ENCODE peak calls at places on chromosomes 1 and 21, in four cellular contexts. One of them, this sample, is unnamed.

GRCh38 chr1:170030212-170030611 is 44.3 kb downstream of the KIFAP3 start:
- DNase-seq in HepG2: no peak
- DNase-seq in K562: no peak
- DNase-seq in GM12878: no peak
- DNase-seq in this sample: no peak

GRCh38 chr1:209302777-209303642 is 280.5 kb upstream of the CAMK1G start:
- DNase-seq in HepG2: no peak
- DNase-seq in K562: no peak
- DNase-seq in GM12878: no peak
- DNase-seq in this sample: no peak

GRCh38 chr1:45322486-45323040 is 4.1 kb upstream of the HPDL start:
- DNase-seq in HepG2: no peak
- DNase-seq in K562: peak; percentile 3
- DNase-seq in GM12878: no peak
- DNase-seq in this sample: no peak

GRCh38 chr1:241716915-241717651 is 65.0 kb downstream of the WDR64 start:
- DNase-seq in HepG2: no peak
- DNase-seq in K562: no peak
- DNase-seq in GM12878: no peak
- DNase-seq in this sample: no peak

GRCh38 chr1:87880747-87881133 is 552.1 kb downstream of the LMO4 start:
- DNase-seq in HepG2: peak; percentile 4
- DNase-seq in K562: no peak
- DNase-seq in GM12878: no peak
- DNase-seq in this sample: no peak

GRCh38 chr1:8598060-8598724 is 219.2 kb downstream of the RERE start:
- DNase-seq in HepG2: peak; percentile 6
- DNase-seq in K562: no peak
- DNase-seq in GM12878: no peak
- DNase-seq in this sample: no peak

GRCh38 chr1:10540277-10541005 is 65.7 kb downstream of the PEX14 start:
- DNase-seq in HepG2: no peak
- DNase-seq in K562: no peak
- DNase-seq in GM12878: no peak
- DNase-seq in this sample: no peak

GRCh38 chr1:181353526-181353925 is 129.8 kb upstream of the CACNA1E start:
- DNase-seq in HepG2: no peak
- DNase-seq in K562: no peak
- DNase-seq in GM12878: no peak
- DNase-seq in this sample: no peak

GRCh38 chr1:237012789-237013383 is 8.6 kb upstream of the MT1HL1 start:
- DNase-seq in HepG2: peak; percentile 4
- DNase-seq in K562: peak; percentile 41
- DNase-seq in GM12878: no peak
- DNase-seq in this sample: no peak

GRCh38 chr1:91754348-91754747 is 131.6 kb downstream of the TGFBR3 start:
- DNase-seq in HepG2: no peak
- DNase-seq in K562: no peak
- DNase-seq in GM12878: no peak
- DNase-seq in this sample: no peak

GRCh38 chr1:9852410-9853301 is 28.9 kb upstream of the CLSTN1 start:
- DNase-seq in HepG2: no peak
- DNase-seq in K562: no peak
- DNase-seq in GM12878: no peak
- DNase-seq in this sample: no peak

GRCh38 chr1:244322791-244323521 is 128.8 kb downstream of the ADSS2 start:
- DNase-seq in HepG2: peak; percentile 60
- DNase-seq in K562: peak; percentile 68
- DNase-seq in GM12878: no peak
- DNase-seq in this sample: no peak

GRCh38 chr1:3174487-3175247 is 105.7 kb downstream of the PRDM16 start:
- DNase-seq in HepG2: no peak
- DNase-seq in K562: no peak
- DNase-seq in GM12878: no peak
- DNase-seq in this sample: no peak

GRCh38 chr1:211613108-211613947 is 34.4 kb upstream of the SLC30A1 start:
- DNase-seq in HepG2: peak; percentile 55
- DNase-seq in K562: peak; percentile 88
- DNase-seq in GM12878: no peak
- DNase-seq in this sample: no peak

GRCh38 chr1:157819215-157819614 is 705 bp downstream of the FCRL1 start:
- DNase-seq in HepG2: no peak
- DNase-seq in K562: no peak
- DNase-seq in GM12878: no peak
- DNase-seq in this sample: no peak

GRCh38 chr1:45979074-45979777 is 153.2 kb downstream of the PIK3R3 start:
- DNase-seq in HepG2: peak; percentile 86
- DNase-seq in K562: no peak
- DNase-seq in GM12878: no peak
- DNase-seq in this sample: no peak

GRCh38 chr1:27418326-27418761 is 25.9 kb downstream of the GPR3 start:
- DNase-seq in HepG2: no peak
- DNase-seq in K562: no peak
- DNase-seq in GM12878: no peak
- DNase-seq in this sample: no peak

GRCh38 chr1:93180723-93181613 is at the start of gene CCDC18:
- DNase-seq in HepG2: peak; percentile 21
- DNase-seq in K562: peak; percentile 20
- DNase-seq in GM12878: peak; percentile 56
- DNase-seq in this sample: no peak

GRCh38 chr1:2591233-2591580 is 4.6 kb downstream of the PRXL2B start:
- DNase-seq in HepG2: no peak
- DNase-seq in K562: no peak
- DNase-seq in GM12878: no peak
- DNase-seq in this sample: no peak

GRCh38 chr1:191851799-191852595 is 306.3 kb upstream of the RGS18 start:
- DNase-seq in HepG2: no peak
- DNase-seq in K562: no peak
- DNase-seq in GM12878: no peak
- DNase-seq in this sample: no peak

GRCh38 chr1:2952371-2952770 is 68.9 kb upstream of the ACTRT2 start:
- DNase-seq in HepG2: no peak
- DNase-seq in K562: no peak
- DNase-seq in GM12878: no peak
- DNase-seq in this sample: no peak

GRCh38 chr1:26225033-26225831 is 8.8 kb upstream of the CEP85 start:
- DNase-seq in HepG2: peak; percentile 84
- DNase-seq in K562: no peak
- DNase-seq in GM12878: no peak
- DNase-seq in this sample: no peak

GRCh38 chr1:246151796-246152434 is 355.2 kb downstream of the SMYD3 start:
- DNase-seq in HepG2: no peak
- DNase-seq in K562: peak; percentile 69
- DNase-seq in GM12878: no peak
- DNase-seq in this sample: no peak

GRCh38 chr1:162706003-162706402 is 73.7 kb downstream of the DDR2 start:
- DNase-seq in HepG2: no peak
- DNase-seq in K562: no peak
- DNase-seq in GM12878: no peak
- DNase-seq in this sample: no peak

GRCh38 chr1:3332662-3333061 is 121.8 kb upstream of the ARHGEF16 start:
- DNase-seq in HepG2: no peak
- DNase-seq in K562: no peak
- DNase-seq in GM12878: no peak
- DNase-seq in this sample: no peak

GRCh38 chr1:59506952-59507351 is 210.1 kb downstream of the FGGY start:
- DNase-seq in HepG2: no peak
- DNase-seq in K562: no peak
- DNase-seq in GM12878: peak; percentile 38
- DNase-seq in this sample: no peak

GRCh38 chr1:241593186-241593585 is 47.0 kb downstream of the CHML start:
- DNase-seq in HepG2: no peak
- DNase-seq in K562: no peak
- DNase-seq in GM12878: no peak
- DNase-seq in this sample: no peak

GRCh38 chr1:208431721-208432120 is 187.5 kb upstream of the PLXNA2 start:
- DNase-seq in HepG2: no peak
- DNase-seq in K562: no peak
- DNase-seq in GM12878: no peak
- DNase-seq in this sample: no peak

GRCh38 chr1:3898994-3899775 is 887 bp downstream of the C1orf174 start:
- DNase-seq in HepG2: peak; percentile 43
- DNase-seq in K562: no peak
- DNase-seq in GM12878: no peak
- DNase-seq in this sample: no peak

GRCh38 chr1:56938636-56939035 is 27.2 kb downstream of the C8B start:
- DNase-seq in HepG2: no peak
- DNase-seq in K562: no peak
- DNase-seq in GM12878: no peak
- DNase-seq in this sample: no peak

GRCh38 chr21:14773777-14774345 is 227.7 kb upstream of the SAMSN1 start:
- DNase-seq in HepG2: peak; percentile 30
- DNase-seq in K562: peak; percentile 72
- DNase-seq in GM12878: no peak
- DNase-seq in this sample: peak; percentile 82

GRCh38 chr1:227311389-227312001 is 6.8 kb downstream of the CDC42BPA start:
- DNase-seq in HepG2: no peak
- DNase-seq in K562: no peak
- DNase-seq in GM12878: no peak
- DNase-seq in this sample: no peak

GRCh38 chr1:86155061-86155806 is 1.3 kb downstream of the COL24A1 start:
- DNase-seq in HepG2: no peak
- DNase-seq in K562: peak; percentile 6
- DNase-seq in GM12878: no peak
- DNase-seq in this sample: peak; percentile 68

GRCh38 chr1:185154912-185155513 is 1.7 kb downstream of the TRMT1L start:
- DNase-seq in HepG2: no peak
- DNase-seq in K562: no peak
- DNase-seq in GM12878: no peak
- DNase-seq in this sample: no peak

GRCh38 chr1:185157599-185158469 is 867 bp downstream of the SWT1 start:
- DNase-seq in HepG2: no peak
- DNase-seq in K562: no peak
- DNase-seq in GM12878: no peak
- DNase-seq in this sample: no peak

GRCh38 chr1:185156854-185157598 is at the start of the genes SWT1 and TRMT1L:
- DNase-seq in HepG2: peak; percentile 98
- DNase-seq in K562: peak; percentile 92
- DNase-seq in GM12878: peak; percentile 93
- DNase-seq in this sample: peak; percentile 98

GRCh38 chr1:185156321-185156853 is 366 bp downstream of the TRMT1L start:
- DNase-seq in HepG2: no peak
- DNase-seq in K562: no peak
- DNase-seq in GM12878: no peak
- DNase-seq in this sample: no peak

DNA sequence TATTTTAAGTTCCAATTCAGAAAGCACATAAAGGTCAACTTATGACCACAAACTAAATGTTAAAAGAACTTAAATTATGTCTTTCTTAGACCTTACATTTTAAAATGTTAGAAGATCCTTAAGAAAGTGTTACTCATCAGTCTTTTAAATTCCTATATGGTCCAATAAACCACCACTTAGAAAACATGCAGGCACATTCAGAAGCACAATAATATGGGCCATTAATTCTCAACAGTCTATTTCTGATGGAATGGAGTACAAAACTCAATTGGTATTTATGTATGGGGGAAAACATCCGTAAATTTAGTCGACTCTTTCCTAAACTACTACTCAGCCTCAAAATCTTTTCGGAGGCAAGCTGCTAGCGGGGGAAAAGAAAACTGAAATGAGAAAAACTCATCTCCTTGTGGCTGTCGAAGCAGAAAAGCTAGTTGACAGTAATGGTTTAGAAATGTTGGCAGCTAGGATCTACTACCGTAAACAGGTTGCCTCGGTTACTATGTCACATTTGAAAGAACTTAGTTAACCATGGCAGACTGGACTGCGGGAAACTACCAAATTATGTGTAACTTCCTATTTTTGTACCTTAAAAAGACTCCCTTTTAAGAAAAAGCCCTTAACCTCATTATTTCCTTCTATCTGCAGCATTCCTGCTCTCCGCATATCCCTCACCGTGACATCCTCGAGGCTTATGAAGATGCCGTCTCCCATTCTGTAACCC is 993 bp downstream of the TRMT1L start:
- DNase-seq in HepG2: no peak
- DNase-seq in K562: no peak
- DNase-seq in GM12878: peak; percentile 20
- DNase-seq in this sample: no peak
- TF ChIP-seq BRCA1 in HepG2: no peak
- TF ChIP-seq BRCA1 in K562: no peak
- TF ChIP-seq BRCA1 in GM12878: no peak
- TF ChIP-seq BRCA1 in this sample: no peak

DNA sequence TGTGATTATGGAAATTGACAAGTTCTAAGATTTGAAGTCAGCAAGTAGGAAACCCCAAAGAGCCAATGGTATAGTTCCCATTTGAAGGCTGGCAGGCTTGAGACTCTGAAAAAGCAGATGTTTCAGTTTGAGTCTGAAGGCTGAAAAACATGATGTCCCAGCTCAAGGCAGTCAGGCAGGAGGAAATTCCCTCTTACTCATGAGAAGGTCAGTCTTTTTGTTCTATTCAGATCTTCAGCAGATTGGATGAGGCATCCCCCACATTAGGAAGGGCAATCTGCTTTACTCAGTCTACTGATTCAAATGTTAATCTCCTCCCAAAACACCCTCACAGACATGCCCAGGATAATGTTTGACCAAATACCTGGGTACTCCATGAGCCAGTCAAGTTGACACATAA is 372.5 kb upstream of the ST6GALNAC5 start:
- DNase-seq in HepG2: no peak
- DNase-seq in K562: no peak
- DNase-seq in GM12878: peak; percentile 45
- DNase-seq in this sample: no peak
- TF ChIP-seq BRCA1 in HepG2: no peak
- TF ChIP-seq BRCA1 in K562: no peak
- TF ChIP-seq BRCA1 in GM12878: no peak
- TF ChIP-seq BRCA1 in this sample: no peak

GRCh38 chr1:234235373-234235772 is 137.9 kb upstream of the COA6 start:
- DNase-seq in HepG2: peak; percentile 48
- DNase-seq in K562: no peak
- DNase-seq in GM12878: no peak
- DNase-seq in this sample: no peak
- TF ChIP-seq BRCA1 in HepG2: no peak
- TF ChIP-seq BRCA1 in K562: no peak
- TF ChIP-seq BRCA1 in GM12878: no peak
- TF ChIP-seq BRCA1 in this sample: no peak

DNA sequence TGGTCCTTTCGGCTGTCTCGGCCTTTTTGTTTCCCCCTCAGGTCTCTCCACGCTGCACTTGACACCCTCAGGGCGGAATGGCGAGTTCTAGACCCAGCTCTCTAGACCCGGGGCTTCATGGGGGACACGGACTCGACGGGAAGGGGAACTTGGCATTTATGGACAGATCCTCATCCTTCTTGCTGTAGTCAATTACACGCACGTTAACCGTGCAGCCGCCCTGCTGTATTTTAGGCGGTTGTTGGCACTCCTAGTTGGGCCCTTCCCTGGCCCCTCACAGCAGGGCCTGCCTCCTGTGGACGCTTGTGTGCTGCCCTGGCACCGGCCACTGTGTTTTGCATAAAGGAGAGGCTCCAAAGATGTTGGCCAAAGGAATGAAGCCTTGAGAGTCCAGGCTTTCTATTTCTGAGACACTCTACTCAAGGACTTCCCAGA is 558 bp upstream of the BTG3 start:
- DNase-seq in HepG2: no peak
- DNase-seq in K562: no peak
- DNase-seq in GM12878: no peak
- DNase-seq in this sample: no peak
- TF ChIP-seq BRCA1 in HepG2: no peak
- TF ChIP-seq BRCA1 in K562: no peak
- TF ChIP-seq BRCA1 in GM12878: no peak
- TF ChIP-seq BRCA1 in this sample: no peak

This sample was measured in H1.